ENCODE peak calls at places on chromosomes 12 and 14, in seven cellular contexts. R is ecto neural progenitor cell; B is activated naive CD8-positive, alpha-beta T cell treated with anti-CD3 and anti-CD28 coated beads, Interleukin-2, amount 10 ng/mL, durations not matched to agents 7 days and 5 days; Q is tibial artery; C is DMS 273 treated with DMSO at 0.1 percent for 48 hours; U is neural crest cell; K is activated T-cell treated with anti-CD3 and anti-CD28 coated beads for 1 hour. M is an unnamed sample.

GRCh38 chr12:11166300-11166699 is 4.7 kb upstream of the SMIM10L1 start:
- DNase-seq in R (no peak), B (no peak), Q (no peak), C (no peak), U (no peak), K (no peak), M (no peak)

GRCh38 chr14:65231286-65231980 is 129.1 kb upstream of the MAX start:
- DNase-seq in R (no peak), B (no peak), Q (no peak), C (no peak), U (no peak), K (no peak), M (no peak)

GRCh38 chr14:92633274-92633616 is 115.2 kb downstream of the LGMN start:
- DNase-seq in R (no peak), B (no peak), Q (peak; percentile 55), C (no peak), U (no peak), K (no peak), M (no peak)

GRCh38 chr14:95185452-95186392 is 28.4 kb upstream of the DICER1 start:
- DNase-seq in R (no peak), B (no peak), Q (peak; percentile 45), C (no peak), U (no peak), K (no peak), M (no peak)

GRCh38 chr12:27981874-27982273 is 9.3 kb upstream of the PTHLH start:
- DNase-seq in R (no peak), B (no peak), Q (no peak), C (no peak), U (no peak), K (no peak), M (no peak)

GRCh38 chr12:120529641-120530314 is 820 bp upstream of the COQ5 start:
- DNase-seq in R (no peak), B (no peak), Q (no peak), C (peak; percentile 55), U (no peak), K (no peak), M (no peak)

GRCh38 chr12:103632554-103633216 is 45.6 kb downstream of the STAB2 start:
- DNase-seq in R (peak; percentile 94), B (peak; percentile 73), Q (no peak), C (no peak), U (peak; percentile 82), K (peak; percentile 7), M (no peak)

GRCh38 chr12:46659844-46660243 is 166.0 kb downstream of the SLC38A4 start:
- DNase-seq in R (no peak), B (no peak), Q (no peak), C (no peak), U (no peak), K (no peak), M (no peak)

GRCh38 chr12:118344829-118345228 is 27.9 kb downstream of the TAOK3 start:
- DNase-seq in R (no peak), B (no peak), Q (no peak), C (no peak), U (no peak), K (no peak), M (no peak)

GRCh38 chr14:103819503-103820307 is 27.7 kb downstream of the PPP1R13B start:
- DNase-seq in R (peak; percentile 61), B (no peak), Q (no peak), C (no peak), U (no peak), K (no peak), M (no peak)

GRCh38 chr14:72980863-72981262 is 46.0 kb downstream of the ZFYVE1 start:
- DNase-seq in R (no peak), B (no peak), Q (no peak), C (no peak), U (no peak), K (no peak), M (no peak)

GRCh38 chr12:76031414-76032042 is at the start of gene PHLDA1:
- DNase-seq in R (peak; percentile 96), B (peak; percentile 91), Q (peak; percentile 89), C (peak; percentile 75), U (peak; percentile 92), K (peak; percentile 84), M (peak; percentile 94)

GRCh38 chr14:70709726-70710382 is 68.1 kb downstream of the TTC9 start:
- DNase-seq in R (no peak), B (no peak), Q (no peak), C (no peak), U (no peak), K (no peak), M (no peak)

GRCh38 chr14:101225116-101225728 is 321.7 kb upstream of the RTL1 start:
- DNase-seq in R (no peak), B (no peak), Q (no peak), C (no peak), U (no peak), K (no peak), M (no peak)

GRCh38 chr12:85448548-85449139 is 168.6 kb downstream of the ALX1 start:
- DNase-seq in R (no peak), B (no peak), Q (no peak), C (no peak), U (no peak), K (no peak), M (no peak)

GRCh38 chr12:105485321-105485910 is 154.9 kb downstream of the C12orf75 start:
- DNase-seq in R (no peak), B (no peak), Q (peak; percentile 51), C (no peak), U (no peak), K (no peak), M (no peak)

GRCh38 chr14:23094666-23095195 is at the start of gene ACIN1:
- DNase-seq in R (no peak), B (peak; percentile 98), Q (peak; percentile 70), C (no peak), U (peak; percentile 100), K (peak; percentile 61), M (peak; percentile 79)

GRCh38 chr12:45284096-45284901 is 68.4 kb downstream of the ANO6 start:
- DNase-seq in R (peak; percentile 56), B (no peak), Q (no peak), C (peak; percentile 72), U (no peak), K (no peak), M (no peak)

GRCh38 chr12:57191410-57191809 is 25.2 kb upstream of the NXPH4 start:
- DNase-seq in R (no peak), B (no peak), Q (no peak), C (no peak), U (no peak), K (no peak), M (no peak)

GRCh38 chr12:79514730-79515525 is 175.8 kb downstream of the PAWR start:
- DNase-seq in R (no peak), B (no peak), Q (no peak), C (no peak), U (no peak), K (no peak), M (no peak)

GRCh38 chr14:100440207-100440631 is 117.1 kb downstream of the SLC25A47 start:
- DNase-seq in R (peak; percentile 75), B (peak; percentile 66), Q (peak; percentile 63), C (peak; percentile 43), U (peak; percentile 27), K (peak; percentile 29), M (peak; percentile 51)

GRCh38 chr12:104456950-104457745 is 400 bp downstream of the CHST11 start:
- DNase-seq in R (peak; percentile 85), B (peak; percentile 83), Q (peak; percentile 83), C (peak; percentile 38), U (peak; percentile 57), K (peak; percentile 47), M (no peak)

GRCh38 chr12:133226690-133227089 is 9.0 kb downstream of the ANHX start:
- DNase-seq in R (no peak), B (no peak), Q (no peak), C (no peak), U (no peak), K (no peak), M (no peak)

GRCh38 chr12:9872116-9872515 is 3.0 kb upstream of the CLEC2B start:
- DNase-seq in R (no peak), B (no peak), Q (no peak), C (no peak), U (no peak), K (no peak), M (no peak)

GRCh38 chr12:116339800-116340371 is 62.4 kb upstream of the MED13L start:
- DNase-seq in R (no peak), B (no peak), Q (no peak), C (no peak), U (no peak), K (no peak), M (no peak)